ENCODE peak calls at places on chromosomes 12 and 14, in four cellular contexts. One of them, this sample, is unnamed.

GRCh38 chr14:86087377-86087776 is 557.4 kb downstream of the FLRT2 start:
- DNase-seq in neural crest cell: no peak
- DNase-seq in GM03348: no peak
- DNase-seq in omental fat pad: no peak
- DNase-seq in this sample: no peak

GRCh38 chr14:70789961-70790360 is 19.4 kb downstream of the MAP3K9 start:
- DNase-seq in GM03348: no peak
- DNase-seq in omental fat pad: no peak
- DNase-seq in neural crest cell: no peak
- DNase-seq in this sample: no peak

GRCh38 chr12:3158851-3159465 is 81.8 kb downstream of the TSPAN9 start:
- DNase-seq in omental fat pad: no peak
- DNase-seq in neural crest cell: no peak
- DNase-seq in GM03348: peak
- DNase-seq in this sample: no peak

GRCh38 chr12:130423991-130424857 is 86.5 kb downstream of the PIWIL1 start:
- DNase-seq in neural crest cell: no peak
- DNase-seq in omental fat pad: no peak
- DNase-seq in GM03348: no peak
- DNase-seq in this sample: no peak

GRCh38 chr12:75750950-75751349 is 239.5 kb upstream of the KRR1 start:
- DNase-seq in neural crest cell: no peak
- DNase-seq in omental fat pad: no peak
- DNase-seq in GM03348: peak
- DNase-seq in this sample: no peak

GRCh38 chr12:88572785-88573565 is 7.3 kb downstream of the KITLG start:
- DNase-seq in GM03348: no peak
- DNase-seq in neural crest cell: no peak
- DNase-seq in omental fat pad: no peak
- DNase-seq in this sample: no peak

GRCh38 chr14:36163451-36163850 is 13.1 kb downstream of the PTCSC3 start:
- DNase-seq in omental fat pad: no peak
- DNase-seq in neural crest cell: no peak
- DNase-seq in GM03348: no peak
- DNase-seq in this sample: no peak

GRCh38 chr12:107523760-107524558 is 161.6 kb upstream of the PWP1 start:
- DNase-seq in neural crest cell: no peak
- DNase-seq in omental fat pad: no peak
- DNase-seq in GM03348: no peak
- DNase-seq in this sample: no peak

GRCh38 chr14:81169711-81170103 is 51.1 kb downstream of the GTF2A1 start:
- DNase-seq in GM03348: peak
- DNase-seq in omental fat pad: no peak
- DNase-seq in neural crest cell: no peak
- DNase-seq in this sample: no peak

GRCh38 chr12:98418357-98419075 is 96.9 kb upstream of the TMPO start:
- DNase-seq in omental fat pad: peak
- DNase-seq in neural crest cell: no peak
- DNase-seq in GM03348: peak
- DNase-seq in this sample: no peak

This sample was measured in iPS DF 19.7.